ENCODE peak calls at places on chromosome 2, in nine cellular contexts. One of them, this sample, is unnamed.
A peak's percentile ranks its signal among the peaks of the same experiment; 100 is the strongest.

GRCh38 chr2:187358531-187358930 is 89.5 kb downstream of the CALCRL start:
- DNase-seq in cardiac muscle cell: no peak
- DNase-seq in WTC11: no peak
- DNase-seq in EL: no peak
- DNase-seq in nucleus accumbens: no peak
- DNase-seq in NCI-H2081: no peak
- DNase-seq in AG09309: no peak
- DNase-seq in stimulated activated CD8-positive, alpha-beta memory T cell treated with anti-CD3 and anti-CD28 coated beads, Interleukin-2, amount 100 ng/mL, for 48 hours: no peak
- DNase-seq in SW 1271: no peak
- DNase-seq in this sample: no peak

GRCh38 chr2:157853211-157853610 is 22.9 kb downstream of the ACVR1 start:
- DNase-seq in cardiac muscle cell: no peak
- DNase-seq in WTC11: no peak
- DNase-seq in EL: no peak
- DNase-seq in nucleus accumbens: no peak
- DNase-seq in NCI-H2081: no peak
- DNase-seq in AG09309: no peak
- DNase-seq in stimulated activated CD8-positive, alpha-beta memory T cell treated with anti-CD3 and anti-CD28 coated beads, Interleukin-2, amount 100 ng/mL, for 48 hours: no peak
- DNase-seq in SW 1271: no peak
- DNase-seq in this sample: no peak

GRCh38 chr2:136284226-136285119 is 166.5 kb upstream of the CXCR4 start:
- DNase-seq in cardiac muscle cell: no peak
- DNase-seq in WTC11: no peak
- DNase-seq in EL: no peak
- DNase-seq in nucleus accumbens: no peak
- DNase-seq in NCI-H2081: no peak
- DNase-seq in AG09309: no peak
- DNase-seq in stimulated activated CD8-positive, alpha-beta memory T cell treated with anti-CD3 and anti-CD28 coated beads, Interleukin-2, amount 100 ng/mL, for 48 hours: no peak
- DNase-seq in SW 1271: no peak
- DNase-seq in this sample: peak; percentile 45

GRCh38 chr2:207235621-207236020 is 69.9 kb upstream of the KLF7 start:
- DNase-seq in cardiac muscle cell: no peak
- DNase-seq in WTC11: no peak
- DNase-seq in EL: no peak
- DNase-seq in nucleus accumbens: no peak
- DNase-seq in NCI-H2081: no peak
- DNase-seq in AG09309: no peak
- DNase-seq in stimulated activated CD8-positive, alpha-beta memory T cell treated with anti-CD3 and anti-CD28 coated beads, Interleukin-2, amount 100 ng/mL, for 48 hours: no peak
- DNase-seq in SW 1271: no peak
- DNase-seq in this sample: no peak

GRCh38 chr2:32874931-32875330 is 71.8 kb upstream of the LTBP1 start:
- DNase-seq in cardiac muscle cell: no peak
- DNase-seq in WTC11: no peak
- DNase-seq in EL: no peak
- DNase-seq in nucleus accumbens: no peak
- DNase-seq in NCI-H2081: no peak
- DNase-seq in AG09309: no peak
- DNase-seq in stimulated activated CD8-positive, alpha-beta memory T cell treated with anti-CD3 and anti-CD28 coated beads, Interleukin-2, amount 100 ng/mL, for 48 hours: no peak
- DNase-seq in SW 1271: no peak
- DNase-seq in this sample: no peak

GRCh38 chr2:157233506-157233905 is 24.0 kb upstream of the GALNT5 start:
- DNase-seq in cardiac muscle cell: no peak
- DNase-seq in WTC11: no peak
- DNase-seq in EL: peak; percentile 73
- DNase-seq in nucleus accumbens: no peak
- DNase-seq in NCI-H2081: no peak
- DNase-seq in AG09309: no peak
- DNase-seq in stimulated activated CD8-positive, alpha-beta memory T cell treated with anti-CD3 and anti-CD28 coated beads, Interleukin-2, amount 100 ng/mL, for 48 hours: no peak
- DNase-seq in SW 1271: no peak
- DNase-seq in this sample: no peak

GRCh38 chr2:86338778-86339295 is 1.4 kb upstream of the REEP1 start:
- DNase-seq in cardiac muscle cell: no peak
- DNase-seq in WTC11: no peak
- DNase-seq in EL: no peak
- DNase-seq in nucleus accumbens: no peak
- DNase-seq in NCI-H2081: no peak
- DNase-seq in AG09309: no peak
- DNase-seq in stimulated activated CD8-positive, alpha-beta memory T cell treated with anti-CD3 and anti-CD28 coated beads, Interleukin-2, amount 100 ng/mL, for 48 hours: no peak
- DNase-seq in SW 1271: no peak
- DNase-seq in this sample: no peak

GRCh38 chr2:86673976-86674670 is 46.0 kb upstream of the RMND5A start:
- DNase-seq in cardiac muscle cell: no peak
- DNase-seq in WTC11: no peak
- DNase-seq in EL: no peak
- DNase-seq in nucleus accumbens: no peak
- DNase-seq in NCI-H2081: no peak
- DNase-seq in AG09309: no peak
- DNase-seq in stimulated activated CD8-positive, alpha-beta memory T cell treated with anti-CD3 and anti-CD28 coated beads, Interleukin-2, amount 100 ng/mL, for 48 hours: no peak
- DNase-seq in SW 1271: no peak
- DNase-seq in this sample: no peak

GRCh38 chr2:216015722-216016464 is 2.5 kb upstream of the MREG start:
- DNase-seq in cardiac muscle cell: no peak
- DNase-seq in WTC11: no peak
- DNase-seq in EL: no peak
- DNase-seq in nucleus accumbens: no peak
- DNase-seq in NCI-H2081: peak; percentile 60
- DNase-seq in AG09309: no peak
- DNase-seq in stimulated activated CD8-positive, alpha-beta memory T cell treated with anti-CD3 and anti-CD28 coated beads, Interleukin-2, amount 100 ng/mL, for 48 hours: peak; percentile 31
- DNase-seq in SW 1271: no peak
- DNase-seq in this sample: peak; percentile 95

GRCh38 chr2:232328038-232328435 is 50.5 kb upstream of the ALPP start:
- DNase-seq in cardiac muscle cell: no peak
- DNase-seq in WTC11: no peak
- DNase-seq in EL: no peak
- DNase-seq in nucleus accumbens: no peak
- DNase-seq in NCI-H2081: no peak
- DNase-seq in AG09309: no peak
- DNase-seq in stimulated activated CD8-positive, alpha-beta memory T cell treated with anti-CD3 and anti-CD28 coated beads, Interleukin-2, amount 100 ng/mL, for 48 hours: no peak
- DNase-seq in SW 1271: no peak
- DNase-seq in this sample: peak; percentile 65

GRCh38 chr2:203209538-203209937 is 29.3 kb upstream of the CYP20A1 start:
- DNase-seq in cardiac muscle cell: no peak
- DNase-seq in WTC11: no peak
- DNase-seq in EL: peak; percentile 15
- DNase-seq in nucleus accumbens: no peak
- DNase-seq in NCI-H2081: no peak
- DNase-seq in AG09309: no peak
- DNase-seq in stimulated activated CD8-positive, alpha-beta memory T cell treated with anti-CD3 and anti-CD28 coated beads, Interleukin-2, amount 100 ng/mL, for 48 hours: no peak
- DNase-seq in SW 1271: no peak
- DNase-seq in this sample: no peak

This sample was measured in GM12865.